ENCODE peak calls at places on chromosomes 2 and 18, in five cellular contexts. S is neuronal stem cell, B is mesendoderm, I is mesenchymal stem cell, T is IMR-90. U is an unnamed sample.

GRCh38 chr2:207953354-207953753 is 72.0 kb downstream of the PLEKHM3 start:
- DNase-seq in S (no peak), B (no peak), I (no peak), T (no peak), U (no peak)

GRCh38 chr2:39380525-39381150 is 56.4 kb downstream of the MAP4K3 start:
- DNase-seq in S (no peak), B (no peak), I (peak; percentile 39), T (peak; percentile 45), U (no peak)

GRCh38 chr2:241673797-241674725 is 12.6 kb downstream of the DTYMK start:
- DNase-seq in S (no peak), B (peak; percentile 65), I (no peak), T (no peak), U (peak; percentile 62)

GRCh38 chr2:181264436-181264835 is 192.8 kb upstream of the ITGA4 start:
- DNase-seq in S (no peak), B (no peak), I (no peak), T (no peak), U (no peak)

GRCh38 chr2:129366263-129366662 is 613.2 kb upstream of the RAB6C start:
- DNase-seq in S (no peak), B (no peak), I (no peak), T (no peak), U (no peak)

GRCh38 chr2:54559593-54560145 is 103.5 kb downstream of the SPTBN1 start:
- DNase-seq in S (no peak), B (peak; percentile 55), I (peak; percentile 93), T (peak; percentile 87), U (no peak)

GRCh38 chr2:183532514-183532913 is 408.3 kb downstream of the NUP35 start:
- DNase-seq in S (no peak), B (peak; percentile 88), I (no peak), T (no peak), U (peak; percentile 69)

GRCh38 chr2:177633111-177633510 is 240.5 kb downstream of the AGPS start:
- DNase-seq in S (no peak), B (no peak), I (no peak), T (no peak), U (no peak)

GRCh38 chr2:44894058-44894457 is 47.4 kb upstream of the SIX3 start:
- DNase-seq in S (no peak), B (no peak), I (no peak), T (no peak), U (no peak)

GRCh38 chr2:65228249-65228750 is 669 bp downstream of the ACTR2 start:
- DNase-seq in S (no peak), B (peak; percentile 66), I (peak; percentile 75), T (peak; percentile 39), U (no peak)

GRCh38 chr2:169462896-169463695 is 16.2 kb upstream of the BBS5 start:
- DNase-seq in S (no peak), B (no peak), I (peak; percentile 63), T (peak; percentile 89), U (no peak)

GRCh38 chr2:126383800-126384199 is 272.2 kb upstream of the GYPC start:
- DNase-seq in S (no peak), B (no peak), I (no peak), T (no peak), U (no peak)

GRCh38 chr18:74951165-74951760 is 257.7 kb downstream of the PTGR3 start:
- DNase-seq in S (no peak), B (no peak), I (peak; percentile 89), T (peak; percentile 99), U (no peak)

GRCh38 chr18:54150226-54150625 is 74.2 kb downstream of the MBD2 start:
- DNase-seq in S (no peak), B (peak; percentile 31), I (no peak), T (no peak), U (peak; percentile 57)

GRCh38 chr2:218257390-218257981 is 3.3 kb upstream of the GPBAR1 start:
- DNase-seq in S (no peak), B (peak; percentile 81), I (no peak), T (no peak), U (peak; percentile 85)

GRCh38 chr2:86291328-86291662 is 46.1 kb downstream of the REEP1 start:
- DNase-seq in S (no peak), B (no peak), I (no peak), T (no peak), U (no peak)

GRCh38 chr2:234571620-234572407 is 74.9 kb upstream of the ARL4C start:
- DNase-seq in S (no peak), B (no peak), I (no peak), T (peak; percentile 45), U (no peak)

GRCh38 chr2:33370886-33371285 is 105.6 kb upstream of the RASGRP3 start:
- DNase-seq in S (no peak), B (no peak), I (no peak), T (no peak), U (no peak)

GRCh38 chr2:166140922-166141321 is 13.1 kb upstream of the SCN1A start:
- DNase-seq in S (no peak), B (no peak), I (no peak), T (no peak), U (no peak)

GRCh38 chr2:182858671-182859070 is 7.8 kb downstream of the FRZB start:
- DNase-seq in S (no peak), B (no peak), I (peak; percentile 71), T (peak; percentile 26), U (no peak)

GRCh38 chr2:60104514-60105501 is 448.6 kb downstream of the BCL11A start:
- DNase-seq in S (no peak), B (no peak), I (no peak), T (no peak), U (no peak)

GRCh38 chr2:28796620-28797019 is 14.0 kb upstream of the SPDYA start:
- DNase-seq in S (no peak), B (no peak), I (no peak), T (no peak), U (no peak)

GRCh38 chr2:231709636-231709980 is 1.3 kb downstream of the PTMA start:
- DNase-seq in S (no peak), B (no peak), I (no peak), T (no peak), U (no peak)

GRCh38 chr2:51032748-51033355 is 920 bp upstream of the NRXN1 start:
- DNase-seq in S (no peak), B (no peak), I (no peak), T (no peak), U (no peak)

GRCh38 chr2:51027968-51028367 is 4.0 kb downstream of the NRXN1 start:
- DNase-seq in S (no peak), B (no peak), I (no peak), T (no peak), U (no peak)

GRCh38 chr2:51028829-51029228 is 3.1 kb downstream of the NRXN1 start:
- DNase-seq in S (no peak), B (peak; percentile 16), I (no peak), T (peak; percentile 11), U (no peak)

GRCh38 chr2:51027442-51027841 is 4.5 kb downstream of the NRXN1 start:
- DNase-seq in S (no peak), B (no peak), I (no peak), T (no peak), U (no peak)

GRCh38 chr2:51031004-51031791 is 734 bp downstream of the NRXN1 start:
- DNase-seq in S (no peak), B (no peak), I (no peak), T (no peak), U (no peak)
- H2BK5ac ChIP-seq in S (no peak overlapping the region), B (no peak overlapping the region), I (no peak overlapping the region), T (no peak overlapping the region), U (no peak overlapping the region)

GRCh38 chr2:205607146-205607545 is 75.2 kb upstream of the NRP2 start:
- DNase-seq in S (no peak), B (no peak), I (no peak), T (no peak), U (no peak)

GRCh38 chr2:205610437-205610836 is 71.9 kb upstream of the NRP2 start:
- DNase-seq in S (no peak), B (no peak), I (no peak), T (peak; percentile 65), U (no peak)

GRCh38 chr2:205609036-205609607 is 73.2 kb upstream of the NRP2 start:
- DNase-seq in S (no peak), B (no peak), I (no peak), T (peak; percentile 46), U (no peak)

DNA sequence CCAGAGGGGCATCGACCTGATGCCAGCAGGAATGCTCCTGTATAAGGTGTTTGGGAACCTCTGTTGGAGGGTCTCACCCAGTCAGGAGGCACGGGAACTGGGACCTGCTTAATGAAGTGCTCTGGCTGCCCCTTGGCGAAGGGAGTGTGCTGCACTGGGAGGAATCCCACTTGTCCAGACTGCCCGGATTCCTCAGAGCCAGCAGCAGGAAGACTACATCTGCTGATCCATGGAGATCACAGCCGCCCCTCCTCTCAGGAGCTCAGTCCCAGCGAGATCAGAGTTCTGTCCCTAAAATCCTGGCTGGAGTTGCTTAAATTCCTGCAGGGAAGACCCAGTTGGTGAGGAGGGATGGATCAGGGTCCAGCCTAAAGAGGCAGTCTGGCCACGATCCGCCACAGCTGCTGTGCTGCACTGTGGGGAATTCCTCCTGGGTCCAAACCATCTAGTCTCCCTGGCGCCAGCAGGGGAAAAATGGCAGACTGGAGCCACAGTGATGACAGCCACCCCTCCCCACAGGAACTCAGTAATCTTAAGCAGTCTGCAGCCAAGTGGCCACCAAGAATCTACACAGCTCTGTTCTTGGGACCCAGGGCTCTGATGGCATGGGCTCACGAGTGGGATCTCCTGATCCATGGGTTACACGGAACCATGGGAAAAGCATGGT is 76.5 kb upstream of the NRP2 start:
- DNase-seq in S (no peak), B (no peak), I (no peak), T (no peak), U (no peak)
- H2BK5ac ChIP-seq in S (no peak overlapping the region), B (no peak overlapping the region), I (no peak overlapping the region), T (no peak overlapping the region), U (no peak overlapping the region)

GRCh38 chr18:11985532-11985931 is 4.2 kb downstream of the IMPA2 start:
- DNase-seq in S (no peak), B (no peak), I (no peak), T (no peak), U (no peak)
- H2BK5ac ChIP-seq in S (no peak overlapping the region), B (no peak overlapping the region), I (no peak overlapping the region), T (no peak overlapping the region), U (no peak overlapping the region)

GRCh38 chr2:188974184-188974583 is at the start of gene COL3A1:
- DNase-seq in S (no peak), B (no peak), I (peak; percentile 78), T (peak; percentile 80), U (no peak)
- H2BK5ac ChIP-seq in S (no peak within 1 kb of the TSS), B (no peak within 1 kb of the TSS), I (no peak within 1 kb of the TSS), T (peak within 1 kb of the TSS; percentile 98), U (no peak within 1 kb of the TSS)